ENCODE peak calls at places on chromosomes 11 and 22, in six cellular contexts. F is astrocyte of the cerebellum, X is AG04450, G is HFFc6, J is epithelial cell of esophagus, Z is psoas muscle. S is an unnamed sample.

GRCh38 chr11:38448284-38448683 is 1850.2 kb upstream of the RAG2 start:
- DNase-seq in F (no peak), X (no peak), G (no peak), J (peak), Z (no peak), S (no peak)

GRCh38 chr22:46346680-46347405 is 11.3 kb downstream of the TRMU start:
- DNase-seq in F (no peak), X (no peak), G (no peak), J (no peak), Z (no peak), S (no peak)

GRCh38 chr11:118304227-118304808 is at the start of gene CD3E:
- DNase-seq in F (no peak), X (no peak), G (no peak), J (no peak), Z (no peak), S (no peak)

GRCh38 chr11:126823271-126823670 is 177.3 kb downstream of the KIRREL3 start:
- DNase-seq in F (no peak), X (no peak), G (no peak), J (no peak), Z (no peak), S (no peak)

GRCh38 chr11:61113209-61113608 is 10.9 kb downstream of the CD5 start:
- DNase-seq in F (no peak), X (no peak), G (no peak), J (no peak), Z (no peak), S (no peak)

GRCh38 chr11:118113031-118113430 is 26.3 kb upstream of the SMIM35 start:
- DNase-seq in F (no peak), X (no peak), G (no peak), J (no peak), Z (no peak), S (no peak)

GRCh38 chr11:75968021-75968685 is 153.1 kb downstream of the UVRAG start:
- DNase-seq in F (no peak), X (no peak), G (no peak), J (no peak), Z (no peak), S (no peak)

GRCh38 chr11:125954945-125955640 is 9.2 kb downstream of the VSIG10L2 start:
- DNase-seq in F (no peak), X (no peak), G (no peak), J (no peak), Z (no peak), S (no peak)

GRCh38 chr11:29022676-29023075 is 914.5 kb downstream of the METTL15 start:
- DNase-seq in F (no peak), X (no peak), G (no peak), J (peak), Z (no peak), S (no peak)

GRCh38 chr11:29530961-29531360 is 485.9 kb downstream of the KCNA4 start:
- DNase-seq in F (no peak), X (no peak), G (no peak), J (no peak), Z (no peak), S (no peak)

GRCh38 chr11:74634537-74634936 is 42.2 kb downstream of the POLD3 start:
- DNase-seq in F (peak), X (no peak), G (peak), J (peak), Z (no peak), S (no peak)

GRCh38 chr22:44455151-44455962 is 42.7 kb downstream of the RTL6 start:
- DNase-seq in F (no peak), X (no peak), G (no peak), J (peak), Z (no peak), S (no peak)

GRCh38 chr11:24321229-24321628 is 175.6 kb upstream of the LUZP2 start:
- DNase-seq in F (no peak), X (no peak), G (no peak), J (no peak), Z (no peak), S (no peak)

GRCh38 chr11:112732031-112732430 is 229.2 kb upstream of the NCAM1 start:
- DNase-seq in F (no peak), X (no peak), G (no peak), J (no peak), Z (no peak), S (no peak)

GRCh38 chr11:76443254-76443935 is 1.4 kb upstream of the EMSY start:
- DNase-seq in F (no peak), X (no peak), G (no peak), J (peak), Z (no peak), S (no peak)

GRCh38 chr11:22728600-22729394 is 62.4 kb downstream of the GAS2 start:
- DNase-seq in F (no peak), X (no peak), G (no peak), J (no peak), Z (no peak), S (no peak)

GRCh38 chr11:8199676-8200075 is 30.9 kb upstream of the RIC3 start:
- DNase-seq in F (no peak), X (no peak), G (no peak), J (no peak), Z (no peak), S (no peak)

GRCh38 chr22:28600546-28601143 is 79.0 kb downstream of the TTC28 start:
- DNase-seq in F (peak), X (peak), G (peak), J (peak), Z (no peak), S (peak)

GRCh38 chr11:95577716-95578460 is 211.7 kb downstream of the FAM76B start:
- DNase-seq in F (no peak), X (no peak), G (peak), J (peak), Z (no peak), S (peak)

GRCh38 chr11:102806296-102806695 is 8.3 kb upstream of the MMP1 start:
- DNase-seq in F (no peak), X (peak), G (peak), J (no peak), Z (no peak), S (no peak)

GRCh38 chr11:65013692-65014145 is 241 bp upstream of the ARL2 start:
- DNase-seq in F (peak), X (peak), G (peak), J (peak), Z (peak), S (peak)
- TF ChIP-seq CTCF in F (no peak), X (no peak), G (no peak), J (no peak), Z (no peak), S (no peak)

DNA sequence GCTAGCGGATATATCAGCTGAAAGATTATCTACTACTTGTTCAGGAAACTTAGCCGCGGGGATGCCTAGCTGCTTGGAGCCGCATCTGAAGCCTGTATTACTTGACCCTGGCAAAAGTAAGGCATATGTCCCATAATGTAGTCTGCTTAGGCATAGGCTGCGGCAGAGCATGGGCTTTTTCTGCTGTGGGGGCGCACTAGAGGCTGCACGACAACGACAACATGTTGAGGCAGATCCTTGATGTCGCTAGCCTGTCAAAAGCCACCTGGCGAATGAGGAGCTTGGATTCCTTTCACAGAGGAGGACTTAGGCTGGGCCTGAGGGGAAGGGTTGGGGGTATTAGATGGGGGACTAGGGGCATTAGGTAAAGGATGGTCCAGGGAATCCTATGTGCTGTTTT is 1.1 kb upstream of the OR52N2 start:
- DNase-seq in F (no peak), X (no peak), G (no peak), J (no peak), Z (no peak), S (no peak)
- TF ChIP-seq CTCF in F (no peak), X (no peak), G (no peak), J (no peak), Z (no peak), S (no peak)

DNA sequence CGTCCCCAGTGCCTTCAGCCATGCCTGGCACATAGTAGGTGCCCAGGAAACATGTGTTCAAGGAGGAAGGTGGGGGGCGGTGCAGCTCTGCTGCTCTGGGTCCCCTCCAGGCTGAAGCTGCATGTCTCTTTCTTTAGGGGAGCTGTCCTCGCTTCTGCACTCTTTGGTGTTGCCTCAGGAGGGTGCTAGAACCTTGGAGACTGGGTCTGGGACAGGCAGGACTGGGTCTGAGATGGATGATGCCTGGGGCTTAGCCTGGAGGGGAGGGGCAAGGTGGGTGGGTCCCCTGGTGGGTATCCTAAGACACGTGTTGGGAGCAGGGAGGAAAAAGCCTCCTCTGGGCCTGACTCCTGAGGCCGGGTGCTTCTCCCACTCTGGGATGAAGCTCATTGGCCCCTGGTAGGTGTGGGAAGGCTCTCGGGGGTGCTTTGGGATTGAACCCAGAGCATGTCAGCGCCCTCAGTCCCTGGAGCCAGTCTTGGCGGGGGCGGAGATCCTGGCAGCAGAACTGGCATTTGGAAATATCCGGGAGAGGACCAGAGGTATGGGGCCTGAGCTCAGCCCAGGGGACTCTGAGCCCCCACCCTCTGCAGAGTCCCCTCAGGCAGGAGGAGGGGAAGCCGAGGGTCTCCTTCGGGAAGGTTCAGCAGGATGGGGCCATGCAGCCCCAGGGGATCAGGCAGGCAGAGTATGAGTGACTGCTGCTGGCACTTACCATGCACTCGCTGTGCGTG is 6.7 kb upstream of the GSTP1 start:
- DNase-seq in F (no peak), X (no peak), G (no peak), J (no peak), Z (no peak), S (no peak)
- TF ChIP-seq CTCF in F (no peak), X (no peak), G (no peak), J (peak), Z (no peak), S (no peak)

DNA sequence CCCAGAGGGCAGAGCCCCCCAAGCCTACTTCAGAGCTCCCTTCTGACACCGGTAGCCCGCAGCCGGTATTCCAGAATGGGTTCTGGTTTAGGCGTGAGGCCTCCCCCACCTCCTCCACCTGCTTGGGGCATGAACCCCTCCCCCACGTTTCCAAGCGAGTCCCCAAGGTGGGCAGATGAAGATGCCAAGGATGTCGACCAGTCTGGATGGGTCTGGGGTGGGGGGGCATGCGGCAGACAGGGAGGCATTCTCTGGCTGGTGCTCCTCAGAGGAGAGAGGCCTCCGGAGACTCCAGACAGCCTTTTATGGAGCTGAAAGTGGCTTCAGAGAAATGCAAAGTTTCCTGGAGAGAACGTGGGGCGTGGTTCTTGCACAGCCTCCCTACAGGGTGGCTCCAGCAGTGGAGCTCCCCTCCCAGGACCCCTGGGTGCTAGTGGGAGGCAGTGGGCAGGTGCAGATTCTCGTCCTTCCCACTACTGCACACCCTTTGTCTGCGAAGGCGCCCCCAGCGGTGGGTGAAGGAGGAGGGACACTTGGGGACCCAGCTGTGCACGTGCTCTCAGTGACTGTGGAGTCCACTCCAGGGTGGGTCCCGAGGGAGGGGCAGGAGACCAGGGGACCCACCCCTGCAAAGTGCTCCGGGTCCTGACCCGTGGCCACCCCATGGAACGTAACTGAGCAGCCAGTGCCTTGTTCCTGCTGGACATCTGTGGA is 4.2 kb downstream of the CCND1 start:
- DNase-seq in F (no peak), X (no peak), G (no peak), J (no peak), Z (no peak), S (no peak)
- TF ChIP-seq CTCF in F (peak), X (no peak), G (no peak), J (no peak), Z (no peak), S (no peak)

GRCh38 chr11:104333977-104334376 is 170.0 kb upstream of the PDGFD start:
- DNase-seq in F (no peak), X (no peak), G (no peak), J (peak), Z (no peak), S (no peak)
- TF ChIP-seq CTCF in F (peak), X (peak), G (peak), J (peak), Z (no peak), S (peak)

DNA sequence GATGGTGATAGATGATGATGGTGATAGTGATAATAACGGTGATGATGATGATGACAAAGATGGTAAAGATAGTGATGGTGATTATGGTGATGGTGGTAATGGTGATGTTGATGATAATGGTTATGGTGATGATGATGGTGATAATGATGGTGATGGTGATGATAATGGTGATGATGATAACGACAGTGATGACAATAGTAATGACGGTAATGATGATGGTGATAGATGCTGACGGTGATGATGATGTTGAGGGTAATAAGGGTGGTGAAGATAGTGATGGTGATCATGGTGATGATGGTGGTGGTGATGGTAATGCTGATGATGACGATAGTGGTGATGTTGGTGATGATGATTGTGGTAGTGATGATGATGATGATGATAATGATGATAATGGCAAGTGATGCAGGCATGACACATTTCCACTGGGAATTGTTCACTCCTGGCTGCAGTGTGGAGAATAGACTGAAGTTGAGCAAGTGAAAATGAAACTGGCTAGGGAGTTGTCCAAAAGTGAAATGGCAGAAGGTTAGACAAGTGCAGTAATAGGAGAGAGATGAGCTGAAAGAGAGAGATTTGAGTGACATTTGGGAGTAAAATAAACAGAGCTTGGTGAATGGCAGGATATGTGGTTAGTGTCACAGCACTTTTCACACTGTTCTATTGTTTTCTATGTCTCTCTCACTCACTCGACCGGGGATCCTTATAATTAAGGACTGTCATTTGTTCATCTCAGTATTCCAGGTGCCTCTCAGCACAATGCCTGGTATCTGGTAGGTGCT is 992.5 kb downstream of the OPCML start:
- DNase-seq in F (no peak), X (no peak), G (no peak), J (no peak), Z (no peak), S (no peak)
- TF ChIP-seq CTCF in F (no peak), X (no peak), G (no peak), J (no peak), Z (no peak), S (no peak)

DNA sequence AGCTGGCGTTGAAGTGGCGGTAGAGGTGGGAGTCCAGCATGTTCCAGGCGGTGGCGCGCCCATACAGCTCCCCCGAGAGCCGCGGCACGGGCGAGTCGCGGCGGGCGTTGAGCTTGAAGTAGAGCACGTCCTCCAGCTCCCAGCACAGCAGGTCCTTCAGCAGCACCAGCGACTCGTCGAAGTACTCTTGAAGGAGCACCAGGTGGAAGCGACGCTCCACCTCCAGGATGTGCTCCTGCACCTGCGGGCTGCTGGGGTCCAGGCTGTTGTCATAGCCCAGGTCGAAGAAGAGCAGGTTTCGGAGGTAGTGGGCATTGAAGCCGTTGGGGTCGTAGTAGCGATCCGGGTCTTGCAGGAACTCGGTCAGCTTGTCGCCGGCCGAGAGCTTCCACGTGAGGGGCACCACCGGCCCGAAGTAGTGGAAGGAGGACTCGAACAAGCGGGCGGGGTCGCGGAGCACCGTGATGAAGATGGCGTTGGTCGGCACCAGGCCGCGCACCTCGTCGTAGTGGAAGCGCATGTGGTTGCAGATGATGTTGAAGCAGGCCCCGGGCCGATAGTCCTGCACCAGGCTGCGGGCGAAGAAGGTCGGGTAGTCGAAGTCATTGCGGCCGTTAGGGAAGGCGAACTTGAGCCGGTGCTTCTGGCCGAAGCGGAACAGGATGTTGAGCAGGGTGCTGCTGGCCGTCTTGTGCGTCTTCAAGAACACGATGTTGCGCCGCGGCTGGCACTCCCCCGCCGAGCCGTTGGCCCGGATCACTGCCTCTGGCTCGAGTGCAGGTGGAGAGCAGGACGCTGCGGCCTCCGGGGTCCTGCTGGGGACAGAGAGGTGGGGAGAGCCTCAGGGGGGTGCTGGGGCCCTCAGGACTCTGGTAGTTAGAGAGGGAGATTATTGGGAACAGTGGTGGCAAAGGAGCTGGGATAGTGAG is 9.0 kb upstream of the SEC14L6 start:
- DNase-seq in F (no peak), X (no peak), G (no peak), J (no peak), Z (no peak), S (no peak)
- TF ChIP-seq CTCF in F (no peak), X (no peak), G (no peak), J (no peak), Z (no peak), S (no peak)

GRCh38 chr11:73228268-73229134 is 10.4 kb downstream of the P2RY2 start:
- DNase-seq in F (no peak), X (no peak), G (no peak), J (no peak), Z (no peak), S (no peak)

GRCh38 chr11:73229321-73230275 is 11.5 kb downstream of the P2RY2 start:
- DNase-seq in F (no peak), X (no peak), G (no peak), J (no peak), Z (no peak), S (no peak)

GRCh38 chr11:73226297-73227006 is 8.4 kb downstream of the P2RY2 start:
- DNase-seq in F (no peak), X (no peak), G (no peak), J (no peak), Z (no peak), S (no peak)

GRCh38 chr11:73225851-73226250 is 7.8 kb downstream of the P2RY2 start:
- DNase-seq in F (no peak), X (no peak), G (no peak), J (no peak), Z (no peak), S (no peak)

GRCh38 chr11:73227571-73228211 is 9.6 kb downstream of the P2RY2 start:
- DNase-seq in F (no peak), X (no peak), G (no peak), J (peak), Z (no peak), S (no peak)
- TF ChIP-seq CTCF in F (no peak), X (no peak), G (no peak), J (peak), Z (no peak), S (no peak)